ENCODE peak calls at places on chromosomes 5 and 9, in eight cellular contexts. G, M, J, E, R, X, F and N are unnamed samples.
A peak's percentile ranks its signal among the peaks of the same experiment; 100 is the strongest.

GRCh38 chr5:109298794-109299193 is 111.0 kb downstream of the PJA2 start:
- DNase-seq in G (no peak), M (no peak), J (no peak), E (no peak), R (no peak), X (no peak), F (no peak), N (no peak)

GRCh38 chr5:76114192-76114795 is 31.1 kb downstream of the SV2C start:
- DNase-seq in G (no peak), M (no peak), J (no peak), E (no peak), R (no peak), X (peak; percentile 7), F (no peak), N (no peak)

GRCh38 chr9:4984171-4984570 is 901 bp upstream of the JAK2 start:
- DNase-seq in G (peak; percentile 59), M (no peak), J (no peak), E (no peak), R (no peak), X (no peak), F (no peak), N (no peak)

GRCh38 chr9:133461975-133462374 is 2.2 kb downstream of the CACFD1 start:
- DNase-seq in G (no peak), M (no peak), J (no peak), E (no peak), R (no peak), X (no peak), F (no peak), N (no peak)

GRCh38 chr9:30967484-30967883 is 1417.0 kb upstream of the ACO1 start:
- DNase-seq in G (peak; percentile 14), M (no peak), J (peak; percentile 57), E (no peak), R (no peak), X (no peak), F (no peak), N (no peak)

GRCh38 chr5:143955140-143955539 is 143.2 kb downstream of the HMHB1 start:
- DNase-seq in G (no peak), M (no peak), J (peak; percentile 62), E (no peak), R (no peak), X (peak; percentile 61), F (no peak), N (no peak)

GRCh38 chr5:139652788-139653241 is 4.7 kb downstream of the CXXC5 start:
- DNase-seq in G (no peak), M (no peak), J (peak; percentile 73), E (no peak), R (no peak), X (no peak), F (no peak), N (no peak)

GRCh38 chr5:14215901-14216300 is 72.8 kb downstream of the TRIO start:
- DNase-seq in G (no peak), M (no peak), J (no peak), E (no peak), R (no peak), X (no peak), F (no peak), N (no peak)

GRCh38 chr5:173744527-173744926 is 128.1 kb upstream of the BOD1 start:
- DNase-seq in G (no peak), M (no peak), J (no peak), E (no peak), R (no peak), X (no peak), F (no peak), N (no peak)

GRCh38 chr5:91022518-91022917 is 360.6 kb downstream of the ARRDC3 start:
- DNase-seq in G (no peak), M (no peak), J (no peak), E (no peak), R (no peak), X (no peak), F (no peak), N (no peak)

GRCh38 chr5:113090336-113091106 is 113.9 kb downstream of the DCP2 start:
- DNase-seq in G (no peak), M (no peak), J (no peak), E (no peak), R (no peak), X (no peak), F (no peak), N (no peak)

GRCh38 chr9:35646583-35647265 is 4.0 kb downstream of the SIT1 start:
- DNase-seq in G (peak; percentile 90), M (peak; percentile 93), J (peak; percentile 90), E (peak; percentile 86), R (no peak), X (peak; percentile 93), F (peak; percentile 87), N (peak; percentile 57)

GRCh38 chr9:128719919-128720605 is 3.9 kb downstream of the ZDHHC12 start:
- DNase-seq in G (no peak), M (no peak), J (no peak), E (no peak), R (no peak), X (no peak), F (no peak), N (no peak)

GRCh38 chr9:33029106-33029788 is 4.2 kb downstream of the DNAJA1 start:
- DNase-seq in G (peak; percentile 34), M (no peak), J (peak; percentile 76), E (no peak), R (peak; percentile 55), X (no peak), F (no peak), N (no peak)

GRCh38 chr5:179805529-179806249 is 977 bp downstream of the MGAT4B start:
- DNase-seq in G (peak; percentile 29), M (peak; percentile 54), J (peak; percentile 35), E (no peak), R (no peak), X (no peak), F (no peak), N (no peak)

GRCh38 chr5:57598756-57599155 is 116.1 kb upstream of the ACTBL2 start:
- DNase-seq in G (peak; percentile 43), M (no peak), J (peak; percentile 78), E (no peak), R (peak; percentile 32), X (no peak), F (no peak), N (no peak)

GRCh38 chr5:129246088-129246487 is 151.5 kb downstream of the ISOC1 start:
- DNase-seq in G (no peak), M (no peak), J (peak; percentile 2), E (no peak), R (no peak), X (no peak), F (no peak), N (no peak)

GRCh38 chr9:71741841-71742648 is 26.3 kb downstream of the CEMIP2 start:
- DNase-seq in G (peak; percentile 73), M (no peak), J (peak; percentile 97), E (no peak), R (no peak), X (no peak), F (no peak), N (no peak)
- H3K4me3 ChIP-seq in G (peak overlapping the region; percentile 5), M (no peak overlapping the region), J (peak overlapping the region; percentile 17), E (no peak overlapping the region), R (no peak overlapping the region), X (no peak overlapping the region), F (no peak overlapping the region), N (no peak overlapping the region)

GRCh38 chr5:152218694-152219093 is 186.4 kb downstream of the NMUR2 start:
- DNase-seq in G (no peak), M (no peak), J (no peak), E (no peak), R (no peak), X (no peak), F (no peak), N (no peak)
- H3K4me3 ChIP-seq in G (no peak overlapping the region), M (no peak overlapping the region), J (no peak overlapping the region), E (no peak overlapping the region), R (no peak overlapping the region), X (no peak overlapping the region), F (no peak overlapping the region), N (no peak overlapping the region)

DNA sequence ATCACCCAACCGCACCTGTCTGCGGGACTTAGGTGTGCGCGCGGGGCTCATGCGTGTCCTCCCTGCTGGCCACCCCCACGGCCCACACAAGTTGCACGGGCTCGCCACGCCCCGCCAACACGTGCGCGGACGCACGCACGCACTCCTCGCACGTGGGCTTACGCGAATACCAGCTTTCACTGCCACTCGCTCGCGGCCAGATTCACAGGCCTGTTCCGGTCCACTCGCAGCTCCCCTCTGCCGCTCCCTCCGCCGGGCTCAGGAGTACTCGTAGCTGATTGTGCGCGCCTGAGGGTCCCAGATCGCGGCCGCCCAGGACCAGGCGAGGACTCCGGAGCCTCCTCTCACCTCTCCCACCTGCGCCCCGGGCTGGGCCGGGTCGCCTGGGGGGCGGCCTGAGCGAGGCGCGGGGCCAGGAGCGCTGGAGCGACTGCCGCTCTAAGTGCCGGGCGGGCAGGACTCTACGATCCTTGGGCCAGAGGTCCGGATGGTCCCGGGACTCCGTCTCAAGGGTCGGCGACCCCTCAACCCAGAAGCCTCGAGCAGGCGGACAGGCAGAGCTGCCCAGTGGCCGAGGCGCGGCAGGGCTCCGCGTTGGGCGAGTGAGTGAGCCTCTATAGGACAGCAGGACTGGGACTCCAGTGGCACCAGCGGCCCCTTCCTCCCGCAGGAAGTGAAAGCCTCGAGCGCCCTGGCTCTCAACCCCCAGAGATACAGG is 3.4 kb downstream of the PCDHGC5 start:
- DNase-seq in G (no peak), M (no peak), J (no peak), E (no peak), R (no peak), X (no peak), F (no peak), N (no peak)
- H3K4me3 ChIP-seq in G (no peak overlapping the region), M (no peak overlapping the region), J (no peak overlapping the region), E (peak overlapping the region; percentile 25), R (no peak overlapping the region), X (no peak overlapping the region), F (peak overlapping the region; percentile 37), N (peak overlapping the region; percentile 28)

GRCh38 chr9:6782981-6783380 is 25.2 kb downstream of the KDM4C start:
- DNase-seq in G (no peak), M (no peak), J (no peak), E (no peak), R (no peak), X (no peak), F (no peak), N (no peak)

GRCh38 chr9:6788175-6789016 is 30.6 kb downstream of the KDM4C start:
- DNase-seq in G (peak; percentile 68), M (no peak), J (peak; percentile 56), E (no peak), R (no peak), X (no peak), F (no peak), N (no peak)

GRCh38 chr9:6785682-6786081 is 27.9 kb downstream of the KDM4C start:
- DNase-seq in G (no peak), M (no peak), J (no peak), E (no peak), R (no peak), X (no peak), F (no peak), N (no peak)

GRCh38 chr9:6783753-6784152 is 26.0 kb downstream of the KDM4C start:
- DNase-seq in G (no peak), M (no peak), J (no peak), E (no peak), R (no peak), X (no peak), F (no peak), N (no peak)

GRCh38 chr9:6787793-6788174 is 30.0 kb downstream of the KDM4C start:
- DNase-seq in G (no peak), M (no peak), J (no peak), E (no peak), R (no peak), X (no peak), F (no peak), N (no peak)
- H3K4me3 ChIP-seq in G (peak overlapping the region; percentile 33), M (no peak overlapping the region), J (no peak overlapping the region), E (no peak overlapping the region), R (no peak overlapping the region), X (no peak overlapping the region), F (no peak overlapping the region), N (no peak overlapping the region)